ENCODE peak calls at places on chromosomes 3 and 15, in nine cellular contexts. One of them, this sample, is unnamed.
A peak's percentile ranks its signal among the peaks of the same experiment; 100 is the strongest.

GRCh38 chr15:55799287-55800212 is 56.6 kb upstream of the PRTG start:
- DNase-seq in stimulated activated CD4-positive, alpha-beta T cell treated with anti-CD3 and anti-CD28 coated beads, Interleukin-15, amount 100 ng/mL, for 1 hour: no peak
- DNase-seq in myocyte: peak; percentile 82
- DNase-seq in head of caudate nucleus: peak; percentile 33
- DNase-seq in adrenal gland: peak; percentile 67
- DNase-seq in stimulated activated CD8-positive, alpha-beta memory T cell treated with anti-CD3 and anti-CD28 coated beads, Interleukin-15, amount 100 ng/mL, for 4 hours: no peak
- DNase-seq in heart left ventricle: no peak
- DNase-seq in HepG2: peak; percentile 46
- DNase-seq in astrocyte of the cerebellum: peak; percentile 39
- DNase-seq in this sample: peak; percentile 16

GRCh38 chr3:134651347-134652041 is 672 bp upstream of the KY start:
- DNase-seq in stimulated activated CD4-positive, alpha-beta T cell treated with anti-CD3 and anti-CD28 coated beads, Interleukin-15, amount 100 ng/mL, for 1 hour: no peak
- DNase-seq in myocyte: peak; percentile 70
- DNase-seq in head of caudate nucleus: no peak
- DNase-seq in adrenal gland: peak; percentile 65
- DNase-seq in stimulated activated CD8-positive, alpha-beta memory T cell treated with anti-CD3 and anti-CD28 coated beads, Interleukin-15, amount 100 ng/mL, for 4 hours: no peak
- DNase-seq in heart left ventricle: peak; percentile 85
- DNase-seq in HepG2: no peak
- DNase-seq in astrocyte of the cerebellum: no peak
- DNase-seq in this sample: peak; percentile 39

GRCh38 chr3:27535809-27536392 is 51.7 kb upstream of the SLC4A7 start:
- DNase-seq in stimulated activated CD4-positive, alpha-beta T cell treated with anti-CD3 and anti-CD28 coated beads, Interleukin-15, amount 100 ng/mL, for 1 hour: no peak
- DNase-seq in myocyte: peak; percentile 63
- DNase-seq in head of caudate nucleus: no peak
- DNase-seq in adrenal gland: no peak
- DNase-seq in stimulated activated CD8-positive, alpha-beta memory T cell treated with anti-CD3 and anti-CD28 coated beads, Interleukin-15, amount 100 ng/mL, for 4 hours: no peak
- DNase-seq in heart left ventricle: no peak
- DNase-seq in HepG2: no peak
- DNase-seq in astrocyte of the cerebellum: no peak
- DNase-seq in this sample: no peak

GRCh38 chr15:78906310-78906608 is 33.6 kb downstream of the MORF4L1 start:
- DNase-seq in stimulated activated CD4-positive, alpha-beta T cell treated with anti-CD3 and anti-CD28 coated beads, Interleukin-15, amount 100 ng/mL, for 1 hour: no peak
- DNase-seq in myocyte: peak; percentile 42
- DNase-seq in head of caudate nucleus: no peak
- DNase-seq in adrenal gland: peak; percentile 85
- DNase-seq in stimulated activated CD8-positive, alpha-beta memory T cell treated with anti-CD3 and anti-CD28 coated beads, Interleukin-15, amount 100 ng/mL, for 4 hours: no peak
- DNase-seq in heart left ventricle: no peak
- DNase-seq in HepG2: peak; percentile 30
- DNase-seq in astrocyte of the cerebellum: no peak
- DNase-seq in this sample: no peak

GRCh38 chr3:36923523-36923943 is 21.3 kb downstream of the TRANK1 start:
- DNase-seq in stimulated activated CD4-positive, alpha-beta T cell treated with anti-CD3 and anti-CD28 coated beads, Interleukin-15, amount 100 ng/mL, for 1 hour: no peak
- DNase-seq in myocyte: no peak
- DNase-seq in head of caudate nucleus: peak; percentile 49
- DNase-seq in adrenal gland: no peak
- DNase-seq in stimulated activated CD8-positive, alpha-beta memory T cell treated with anti-CD3 and anti-CD28 coated beads, Interleukin-15, amount 100 ng/mL, for 4 hours: no peak
- DNase-seq in heart left ventricle: no peak
- DNase-seq in HepG2: no peak
- DNase-seq in astrocyte of the cerebellum: no peak
- DNase-seq in this sample: no peak

GRCh38 chr3:184031187-184031792 is at the start of gene HTR3D:
- DNase-seq in stimulated activated CD4-positive, alpha-beta T cell treated with anti-CD3 and anti-CD28 coated beads, Interleukin-15, amount 100 ng/mL, for 1 hour: no peak
- DNase-seq in myocyte: no peak
- DNase-seq in head of caudate nucleus: no peak
- DNase-seq in adrenal gland: no peak
- DNase-seq in stimulated activated CD8-positive, alpha-beta memory T cell treated with anti-CD3 and anti-CD28 coated beads, Interleukin-15, amount 100 ng/mL, for 4 hours: no peak
- DNase-seq in heart left ventricle: no peak
- DNase-seq in HepG2: no peak
- DNase-seq in astrocyte of the cerebellum: no peak
- DNase-seq in this sample: no peak

GRCh38 chr3:143538577-143538981 is 309.7 kb downstream of the SLC9A9 start:
- DNase-seq in stimulated activated CD4-positive, alpha-beta T cell treated with anti-CD3 and anti-CD28 coated beads, Interleukin-15, amount 100 ng/mL, for 1 hour: no peak
- DNase-seq in myocyte: peak; percentile 49
- DNase-seq in head of caudate nucleus: no peak
- DNase-seq in adrenal gland: no peak
- DNase-seq in stimulated activated CD8-positive, alpha-beta memory T cell treated with anti-CD3 and anti-CD28 coated beads, Interleukin-15, amount 100 ng/mL, for 4 hours: no peak
- DNase-seq in heart left ventricle: no peak
- DNase-seq in HepG2: no peak
- DNase-seq in astrocyte of the cerebellum: peak; percentile 12
- DNase-seq in this sample: no peak

GRCh38 chr15:39979606-39980005 is 45.7 kb downstream of the EIF2AK4 start:
- DNase-seq in stimulated activated CD4-positive, alpha-beta T cell treated with anti-CD3 and anti-CD28 coated beads, Interleukin-15, amount 100 ng/mL, for 1 hour: no peak
- DNase-seq in myocyte: peak; percentile 53
- DNase-seq in head of caudate nucleus: no peak
- DNase-seq in adrenal gland: no peak
- DNase-seq in stimulated activated CD8-positive, alpha-beta memory T cell treated with anti-CD3 and anti-CD28 coated beads, Interleukin-15, amount 100 ng/mL, for 4 hours: no peak
- DNase-seq in heart left ventricle: no peak
- DNase-seq in HepG2: no peak
- DNase-seq in astrocyte of the cerebellum: no peak
- DNase-seq in this sample: no peak

GRCh38 chr3:76930712-76931111 is 109.2 kb upstream of the ROBO2 start:
- DNase-seq in stimulated activated CD4-positive, alpha-beta T cell treated with anti-CD3 and anti-CD28 coated beads, Interleukin-15, amount 100 ng/mL, for 1 hour: no peak
- DNase-seq in myocyte: no peak
- DNase-seq in head of caudate nucleus: no peak
- DNase-seq in adrenal gland: no peak
- DNase-seq in stimulated activated CD8-positive, alpha-beta memory T cell treated with anti-CD3 and anti-CD28 coated beads, Interleukin-15, amount 100 ng/mL, for 4 hours: no peak
- DNase-seq in heart left ventricle: no peak
- DNase-seq in HepG2: no peak
- DNase-seq in astrocyte of the cerebellum: no peak
- DNase-seq in this sample: no peak

GRCh38 chr15:100463515-100463914 is 65.2 kb downstream of the CERS3 start:
- DNase-seq in stimulated activated CD4-positive, alpha-beta T cell treated with anti-CD3 and anti-CD28 coated beads, Interleukin-15, amount 100 ng/mL, for 1 hour: no peak
- DNase-seq in myocyte: no peak
- DNase-seq in head of caudate nucleus: no peak
- DNase-seq in adrenal gland: no peak
- DNase-seq in stimulated activated CD8-positive, alpha-beta memory T cell treated with anti-CD3 and anti-CD28 coated beads, Interleukin-15, amount 100 ng/mL, for 4 hours: no peak
- DNase-seq in heart left ventricle: no peak
- DNase-seq in HepG2: no peak
- DNase-seq in astrocyte of the cerebellum: no peak
- DNase-seq in this sample: no peak

GRCh38 chr3:172627057-172627809 is 83.6 kb downstream of the NCEH1 start:
- DNase-seq in stimulated activated CD4-positive, alpha-beta T cell treated with anti-CD3 and anti-CD28 coated beads, Interleukin-15, amount 100 ng/mL, for 1 hour: no peak
- DNase-seq in myocyte: no peak
- DNase-seq in head of caudate nucleus: no peak
- DNase-seq in adrenal gland: no peak
- DNase-seq in stimulated activated CD8-positive, alpha-beta memory T cell treated with anti-CD3 and anti-CD28 coated beads, Interleukin-15, amount 100 ng/mL, for 4 hours: no peak
- DNase-seq in heart left ventricle: no peak
- DNase-seq in HepG2: no peak
- DNase-seq in astrocyte of the cerebellum: no peak
- DNase-seq in this sample: no peak

GRCh38 chr3:70822777-70823176 is 510.3 kb upstream of the MDFIC2 start:
- DNase-seq in stimulated activated CD4-positive, alpha-beta T cell treated with anti-CD3 and anti-CD28 coated beads, Interleukin-15, amount 100 ng/mL, for 1 hour: no peak
- DNase-seq in myocyte: no peak
- DNase-seq in head of caudate nucleus: no peak
- DNase-seq in adrenal gland: no peak
- DNase-seq in stimulated activated CD8-positive, alpha-beta memory T cell treated with anti-CD3 and anti-CD28 coated beads, Interleukin-15, amount 100 ng/mL, for 4 hours: no peak
- DNase-seq in heart left ventricle: no peak
- DNase-seq in HepG2: no peak
- DNase-seq in astrocyte of the cerebellum: no peak
- DNase-seq in this sample: no peak

GRCh38 chr3:196057663-196058356 is 24.1 kb downstream of the TFRC start:
- DNase-seq in stimulated activated CD4-positive, alpha-beta T cell treated with anti-CD3 and anti-CD28 coated beads, Interleukin-15, amount 100 ng/mL, for 1 hour: no peak
- DNase-seq in myocyte: no peak
- DNase-seq in head of caudate nucleus: no peak
- DNase-seq in adrenal gland: no peak
- DNase-seq in stimulated activated CD8-positive, alpha-beta memory T cell treated with anti-CD3 and anti-CD28 coated beads, Interleukin-15, amount 100 ng/mL, for 4 hours: no peak
- DNase-seq in heart left ventricle: no peak
- DNase-seq in HepG2: no peak
- DNase-seq in astrocyte of the cerebellum: no peak
- DNase-seq in this sample: no peak

GRCh38 chr3:177624523-177625495 is 427.5 kb upstream of the TBL1XR1 start:
- DNase-seq in stimulated activated CD4-positive, alpha-beta T cell treated with anti-CD3 and anti-CD28 coated beads, Interleukin-15, amount 100 ng/mL, for 1 hour: no peak
- DNase-seq in myocyte: no peak
- DNase-seq in head of caudate nucleus: no peak
- DNase-seq in adrenal gland: no peak
- DNase-seq in stimulated activated CD8-positive, alpha-beta memory T cell treated with anti-CD3 and anti-CD28 coated beads, Interleukin-15, amount 100 ng/mL, for 4 hours: no peak
- DNase-seq in heart left ventricle: no peak
- DNase-seq in HepG2: peak; percentile 63
- DNase-seq in astrocyte of the cerebellum: no peak
- DNase-seq in this sample: no peak

GRCh38 chr3:169687603-169688002 is 24.1 kb upstream of the MECOM start:
- DNase-seq in stimulated activated CD4-positive, alpha-beta T cell treated with anti-CD3 and anti-CD28 coated beads, Interleukin-15, amount 100 ng/mL, for 1 hour: no peak
- DNase-seq in myocyte: no peak
- DNase-seq in head of caudate nucleus: no peak
- DNase-seq in adrenal gland: no peak
- DNase-seq in stimulated activated CD8-positive, alpha-beta memory T cell treated with anti-CD3 and anti-CD28 coated beads, Interleukin-15, amount 100 ng/mL, for 4 hours: no peak
- DNase-seq in heart left ventricle: no peak
- DNase-seq in HepG2: no peak
- DNase-seq in astrocyte of the cerebellum: no peak
- DNase-seq in this sample: no peak

GRCh38 chr15:88476635-88477038 is 9.1 kb downstream of the MRPS11 start:
- DNase-seq in stimulated activated CD4-positive, alpha-beta T cell treated with anti-CD3 and anti-CD28 coated beads, Interleukin-15, amount 100 ng/mL, for 1 hour: no peak
- DNase-seq in myocyte: peak; percentile 67
- DNase-seq in head of caudate nucleus: peak; percentile 65
- DNase-seq in adrenal gland: peak; percentile 64
- DNase-seq in stimulated activated CD8-positive, alpha-beta memory T cell treated with anti-CD3 and anti-CD28 coated beads, Interleukin-15, amount 100 ng/mL, for 4 hours: no peak
- DNase-seq in heart left ventricle: peak; percentile 45
- DNase-seq in HepG2: peak; percentile 18
- DNase-seq in astrocyte of the cerebellum: peak; percentile 27
- DNase-seq in this sample: no peak

GRCh38 chr3:25156526-25157075 is 271.5 kb upstream of the RARB start:
- DNase-seq in stimulated activated CD4-positive, alpha-beta T cell treated with anti-CD3 and anti-CD28 coated beads, Interleukin-15, amount 100 ng/mL, for 1 hour: no peak
- DNase-seq in myocyte: peak; percentile 86
- DNase-seq in head of caudate nucleus: no peak
- DNase-seq in adrenal gland: no peak
- DNase-seq in stimulated activated CD8-positive, alpha-beta memory T cell treated with anti-CD3 and anti-CD28 coated beads, Interleukin-15, amount 100 ng/mL, for 4 hours: no peak
- DNase-seq in heart left ventricle: no peak
- DNase-seq in HepG2: no peak
- DNase-seq in astrocyte of the cerebellum: peak; percentile 63
- DNase-seq in this sample: no peak

GRCh38 chr15:88609344-88609743 is 11.8 kb upstream of the AEN start:
- DNase-seq in stimulated activated CD4-positive, alpha-beta T cell treated with anti-CD3 and anti-CD28 coated beads, Interleukin-15, amount 100 ng/mL, for 1 hour: no peak
- DNase-seq in myocyte: no peak
- DNase-seq in head of caudate nucleus: no peak
- DNase-seq in adrenal gland: no peak
- DNase-seq in stimulated activated CD8-positive, alpha-beta memory T cell treated with anti-CD3 and anti-CD28 coated beads, Interleukin-15, amount 100 ng/mL, for 4 hours: no peak
- DNase-seq in heart left ventricle: no peak
- DNase-seq in HepG2: no peak
- DNase-seq in astrocyte of the cerebellum: no peak
- DNase-seq in this sample: no peak

GRCh38 chr3:38552364-38552763 is 56.2 kb downstream of the EXOG start:
- DNase-seq in stimulated activated CD4-positive, alpha-beta T cell treated with anti-CD3 and anti-CD28 coated beads, Interleukin-15, amount 100 ng/mL, for 1 hour: no peak
- DNase-seq in myocyte: no peak
- DNase-seq in head of caudate nucleus: no peak
- DNase-seq in adrenal gland: no peak
- DNase-seq in stimulated activated CD8-positive, alpha-beta memory T cell treated with anti-CD3 and anti-CD28 coated beads, Interleukin-15, amount 100 ng/mL, for 4 hours: no peak
- DNase-seq in heart left ventricle: no peak
- DNase-seq in HepG2: no peak
- DNase-seq in astrocyte of the cerebellum: no peak
- DNase-seq in this sample: no peak

GRCh38 chr3:111218615-111219014 is 147.0 kb downstream of the NECTIN3 start:
- DNase-seq in stimulated activated CD4-positive, alpha-beta T cell treated with anti-CD3 and anti-CD28 coated beads, Interleukin-15, amount 100 ng/mL, for 1 hour: no peak
- DNase-seq in myocyte: peak; percentile 13
- DNase-seq in head of caudate nucleus: no peak
- DNase-seq in adrenal gland: no peak
- DNase-seq in stimulated activated CD8-positive, alpha-beta memory T cell treated with anti-CD3 and anti-CD28 coated beads, Interleukin-15, amount 100 ng/mL, for 4 hours: no peak
- DNase-seq in heart left ventricle: no peak
- DNase-seq in HepG2: no peak
- DNase-seq in astrocyte of the cerebellum: no peak
- DNase-seq in this sample: no peak

GRCh38 chr3:60772584-60772983 is 478.7 kb downstream of the FHIT start:
- DNase-seq in stimulated activated CD4-positive, alpha-beta T cell treated with anti-CD3 and anti-CD28 coated beads, Interleukin-15, amount 100 ng/mL, for 1 hour: no peak
- DNase-seq in myocyte: no peak
- DNase-seq in head of caudate nucleus: no peak
- DNase-seq in adrenal gland: no peak
- DNase-seq in stimulated activated CD8-positive, alpha-beta memory T cell treated with anti-CD3 and anti-CD28 coated beads, Interleukin-15, amount 100 ng/mL, for 4 hours: no peak
- DNase-seq in heart left ventricle: no peak
- DNase-seq in HepG2: no peak
- DNase-seq in astrocyte of the cerebellum: no peak
- DNase-seq in this sample: no peak

GRCh38 chr3:86968224-86968932 is 22.6 kb downstream of the VGLL3 start:
- DNase-seq in stimulated activated CD4-positive, alpha-beta T cell treated with anti-CD3 and anti-CD28 coated beads, Interleukin-15, amount 100 ng/mL, for 1 hour: no peak
- DNase-seq in myocyte: no peak
- DNase-seq in head of caudate nucleus: no peak
- DNase-seq in adrenal gland: no peak
- DNase-seq in stimulated activated CD8-positive, alpha-beta memory T cell treated with anti-CD3 and anti-CD28 coated beads, Interleukin-15, amount 100 ng/mL, for 4 hours: no peak
- DNase-seq in heart left ventricle: no peak
- DNase-seq in HepG2: no peak
- DNase-seq in astrocyte of the cerebellum: no peak
- DNase-seq in this sample: no peak

GRCh38 chr15:75508741-75509532 is 57.4 kb upstream of the SIN3A start:
- DNase-seq in stimulated activated CD4-positive, alpha-beta T cell treated with anti-CD3 and anti-CD28 coated beads, Interleukin-15, amount 100 ng/mL, for 1 hour: no peak
- DNase-seq in myocyte: peak; percentile 52
- DNase-seq in head of caudate nucleus: no peak
- DNase-seq in adrenal gland: peak; percentile 29
- DNase-seq in stimulated activated CD8-positive, alpha-beta memory T cell treated with anti-CD3 and anti-CD28 coated beads, Interleukin-15, amount 100 ng/mL, for 4 hours: no peak
- DNase-seq in heart left ventricle: no peak
- DNase-seq in HepG2: peak; percentile 23
- DNase-seq in astrocyte of the cerebellum: peak; percentile 39
- DNase-seq in this sample: no peak

GRCh38 chr3:39079530-39079929 is 27.7 kb downstream of the WDR48 start:
- DNase-seq in stimulated activated CD4-positive, alpha-beta T cell treated with anti-CD3 and anti-CD28 coated beads, Interleukin-15, amount 100 ng/mL, for 1 hour: no peak
- DNase-seq in myocyte: no peak
- DNase-seq in head of caudate nucleus: no peak
- DNase-seq in adrenal gland: no peak
- DNase-seq in stimulated activated CD8-positive, alpha-beta memory T cell treated with anti-CD3 and anti-CD28 coated beads, Interleukin-15, amount 100 ng/mL, for 4 hours: no peak
- DNase-seq in heart left ventricle: no peak
- DNase-seq in HepG2: no peak
- DNase-seq in astrocyte of the cerebellum: no peak
- DNase-seq in this sample: no peak

GRCh38 chr15:80157215-80157614 is 4.4 kb downstream of the FAH start:
- DNase-seq in stimulated activated CD4-positive, alpha-beta T cell treated with anti-CD3 and anti-CD28 coated beads, Interleukin-15, amount 100 ng/mL, for 1 hour: no peak
- DNase-seq in myocyte: no peak
- DNase-seq in head of caudate nucleus: no peak
- DNase-seq in adrenal gland: no peak
- DNase-seq in stimulated activated CD8-positive, alpha-beta memory T cell treated with anti-CD3 and anti-CD28 coated beads, Interleukin-15, amount 100 ng/mL, for 4 hours: no peak
- DNase-seq in heart left ventricle: no peak
- DNase-seq in HepG2: no peak
- DNase-seq in astrocyte of the cerebellum: no peak
- DNase-seq in this sample: no peak

GRCh38 chr3:15291589-15292541 is 40.5 kb downstream of the SH3BP5 start:
- DNase-seq in stimulated activated CD4-positive, alpha-beta T cell treated with anti-CD3 and anti-CD28 coated beads, Interleukin-15, amount 100 ng/mL, for 1 hour: no peak
- DNase-seq in myocyte: peak; percentile 70
- DNase-seq in head of caudate nucleus: no peak
- DNase-seq in adrenal gland: no peak
- DNase-seq in stimulated activated CD8-positive, alpha-beta memory T cell treated with anti-CD3 and anti-CD28 coated beads, Interleukin-15, amount 100 ng/mL, for 4 hours: peak; percentile 47
- DNase-seq in heart left ventricle: no peak
- DNase-seq in HepG2: no peak
- DNase-seq in astrocyte of the cerebellum: no peak
- DNase-seq in this sample: peak; percentile 21